ENCODE peak calls at places on chromosomes 4 and X, in nine cellular contexts. One of them, this sample, is unnamed. For H3K4me1 and H3K27me3, the result is how much of the 10 kb centered on the place peaks cover.

GRCh38 chrX:147476008-147476407 is 435.7 kb upstream of the FMR1 start:
- DNase-seq in hepatocyte: peak
- DNase-seq in SJSA1: no peak
- DNase-seq in breast epithelium: no peak
- DNase-seq in neuronal stem cell: no peak
- DNase-seq in tibial artery: no peak
- DNase-seq in H9: no peak
- DNase-seq in spleen: no peak
- DNase-seq in ascending aorta: no peak
- DNase-seq in this sample: no peak

GRCh38 chr4:32268949-32269348 is 1548.8 kb downstream of the PCDH7 start:
- DNase-seq in hepatocyte: no peak
- DNase-seq in SJSA1: no peak
- DNase-seq in breast epithelium: no peak
- DNase-seq in neuronal stem cell: no peak
- DNase-seq in tibial artery: no peak
- DNase-seq in H9: no peak
- DNase-seq in spleen: no peak
- DNase-seq in ascending aorta: no peak
- DNase-seq in this sample: no peak

GRCh38 chrX:147901476-147902126 is 10.1 kb upstream of the FMR1 start:
- DNase-seq in hepatocyte: no peak
- DNase-seq in SJSA1: no peak
- DNase-seq in breast epithelium: no peak
- DNase-seq in neuronal stem cell: no peak
- DNase-seq in tibial artery: no peak
- DNase-seq in H9: no peak
- DNase-seq in spleen: no peak
- DNase-seq in ascending aorta: no peak
- DNase-seq in this sample: no peak

GRCh38 chrX:74119016-74119910 is 184.7 kb upstream of the ZCCHC13 start:
- DNase-seq in hepatocyte: no peak
- DNase-seq in SJSA1: peak
- DNase-seq in breast epithelium: no peak
- DNase-seq in neuronal stem cell: no peak
- DNase-seq in tibial artery: no peak
- DNase-seq in H9: no peak
- DNase-seq in spleen: no peak
- DNase-seq in ascending aorta: no peak
- DNase-seq in this sample: no peak

GRCh38 chr4:95556460-95556859 is 7.7 kb upstream of the UNC5C start:
- DNase-seq in hepatocyte: no peak
- DNase-seq in SJSA1: no peak
- DNase-seq in breast epithelium: no peak
- DNase-seq in neuronal stem cell: no peak
- DNase-seq in tibial artery: no peak
- DNase-seq in H9: no peak
- DNase-seq in spleen: no peak
- DNase-seq in ascending aorta: no peak
- DNase-seq in this sample: no peak

GRCh38 chr4:72468904-72469502 is 100.0 kb downstream of the ADAMTS3 start:
- DNase-seq in hepatocyte: peak
- DNase-seq in SJSA1: no peak
- DNase-seq in breast epithelium: no peak
- DNase-seq in neuronal stem cell: no peak
- DNase-seq in tibial artery: no peak
- DNase-seq in H9: no peak
- DNase-seq in spleen: no peak
- DNase-seq in ascending aorta: no peak
- DNase-seq in this sample: no peak

GRCh38 chrX:118974908-118975671 is 672 bp downstream of the LONRF3 start:
- DNase-seq in hepatocyte: peak
- DNase-seq in SJSA1: peak
- DNase-seq in breast epithelium: no peak
- DNase-seq in neuronal stem cell: no peak
- DNase-seq in tibial artery: peak
- DNase-seq in H9: peak
- DNase-seq in spleen: peak
- DNase-seq in ascending aorta: peak
- DNase-seq in this sample: peak

GRCh38 chr4:122842984-122843531 is 16.4 kb downstream of the FGF2 start:
- DNase-seq in hepatocyte: no peak
- DNase-seq in SJSA1: no peak
- DNase-seq in breast epithelium: peak
- DNase-seq in neuronal stem cell: no peak
- DNase-seq in tibial artery: no peak
- DNase-seq in H9: no peak
- DNase-seq in spleen: no peak
- DNase-seq in ascending aorta: peak
- DNase-seq in this sample: peak

GRCh38 chrX:148322906-148323305 is 177.5 kb upstream of the AFF2 start:
- DNase-seq in hepatocyte: no peak
- DNase-seq in SJSA1: no peak
- DNase-seq in breast epithelium: no peak
- DNase-seq in neuronal stem cell: no peak
- DNase-seq in tibial artery: no peak
- DNase-seq in H9: no peak
- DNase-seq in spleen: no peak
- DNase-seq in ascending aorta: no peak
- DNase-seq in this sample: no peak

GRCh38 chrX:71669492-71669891 is 2.1 kb downstream of the LOC101059915 start:
- DNase-seq in hepatocyte: no peak
- DNase-seq in SJSA1: no peak
- DNase-seq in breast epithelium: no peak
- DNase-seq in neuronal stem cell: no peak
- DNase-seq in tibial artery: no peak
- DNase-seq in H9: no peak
- DNase-seq in spleen: peak
- DNase-seq in ascending aorta: no peak
- DNase-seq in this sample: no peak

GRCh38 chr4:99166544-99166943 is 22.4 kb upstream of the ADH4 start:
- DNase-seq in hepatocyte: no peak
- DNase-seq in SJSA1: no peak
- DNase-seq in breast epithelium: no peak
- DNase-seq in neuronal stem cell: no peak
- DNase-seq in tibial artery: no peak
- DNase-seq in H9: no peak
- DNase-seq in spleen: no peak
- DNase-seq in ascending aorta: no peak
- DNase-seq in this sample: no peak

GRCh38 chrX:118211891-118212816 is 95.5 kb upstream of the KLHL13 start:
- DNase-seq in hepatocyte: no peak
- DNase-seq in SJSA1: no peak
- DNase-seq in breast epithelium: no peak
- DNase-seq in neuronal stem cell: no peak
- DNase-seq in tibial artery: no peak
- DNase-seq in H9: no peak
- DNase-seq in spleen: no peak
- DNase-seq in ascending aorta: no peak
- DNase-seq in this sample: no peak

GRCh38 chr4:14596904-14597303 is 405.4 kb upstream of the CPEB2 start:
- DNase-seq in hepatocyte: no peak
- DNase-seq in SJSA1: no peak
- DNase-seq in breast epithelium: no peak
- DNase-seq in neuronal stem cell: no peak
- DNase-seq in tibial artery: no peak
- DNase-seq in H9: peak
- DNase-seq in spleen: no peak
- DNase-seq in ascending aorta: no peak
- DNase-seq in this sample: no peak

GRCh38 chr4:104490770-104491395 is 3.8 kb downstream of the CXXC4 start:
- DNase-seq in hepatocyte: peak
- DNase-seq in SJSA1: peak
- DNase-seq in breast epithelium: peak
- DNase-seq in neuronal stem cell: peak
- DNase-seq in tibial artery: peak
- DNase-seq in H9: peak
- DNase-seq in spleen: peak
- DNase-seq in ascending aorta: peak
- DNase-seq in this sample: peak

DNA sequence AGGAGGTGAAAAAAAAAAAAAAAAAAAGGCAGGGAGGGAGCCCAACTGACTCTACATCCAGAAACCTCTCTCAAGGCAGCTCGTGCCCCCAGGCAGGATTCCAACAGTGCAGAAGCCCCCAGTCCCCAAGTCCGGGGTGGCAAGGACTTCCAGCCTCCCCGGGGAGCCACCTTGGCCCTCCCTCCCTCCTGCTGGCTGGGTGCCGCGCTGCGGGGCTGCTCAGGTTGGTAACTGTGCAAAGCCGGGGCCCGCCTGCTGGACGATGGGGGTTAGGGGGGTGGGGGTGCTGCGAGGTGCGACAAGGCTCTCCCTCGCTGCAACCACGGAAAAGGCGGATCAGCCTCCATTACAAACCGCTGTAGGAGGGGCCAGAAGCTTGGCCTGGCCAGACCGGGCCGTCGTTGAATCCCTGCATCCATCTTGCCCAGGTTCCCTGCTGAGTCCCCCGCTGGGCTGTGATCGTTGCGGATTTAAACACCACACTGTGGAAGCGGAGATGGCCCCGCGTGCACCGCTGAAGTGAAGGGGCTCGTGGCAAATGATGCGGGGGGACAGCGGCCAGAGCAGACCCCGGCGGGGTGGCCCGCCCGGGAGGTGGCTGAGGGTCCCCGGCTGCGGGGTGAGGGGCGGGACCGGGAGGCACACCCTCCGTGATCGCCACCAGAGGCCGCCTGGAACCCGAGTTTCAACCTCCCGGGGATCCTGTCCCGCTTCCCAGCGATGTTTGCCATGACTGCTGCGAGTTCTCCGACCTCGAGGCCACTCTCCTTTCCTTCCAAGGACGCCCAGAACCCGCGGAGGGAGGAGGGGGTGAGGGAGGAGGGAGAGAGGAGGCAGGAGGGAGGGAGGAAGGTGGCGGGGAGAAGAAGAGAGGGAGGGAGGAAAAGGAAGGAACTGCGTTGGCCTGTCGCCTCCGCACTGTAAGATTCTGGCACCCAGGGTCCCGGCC is 58.0 kb upstream of the DDX3X start:
- DNase-seq in hepatocyte: peak
- DNase-seq in SJSA1: peak
- DNase-seq in breast epithelium: peak
- DNase-seq in neuronal stem cell: peak
- DNase-seq in tibial artery: peak
- DNase-seq in H9: peak
- DNase-seq in spleen: peak
- DNase-seq in ascending aorta: peak
- DNase-seq in this sample: peak
- H3K27ac ChIP-seq in hepatocyte: peak
- H3K27ac ChIP-seq in SJSA1: no peak
- H3K27ac ChIP-seq in breast epithelium: peak
- H3K27ac ChIP-seq in neuronal stem cell: no peak
- H3K27ac ChIP-seq in tibial artery: peak
- H3K27ac ChIP-seq in H9: no peak
- H3K27ac ChIP-seq in spleen: peak
- H3K27ac ChIP-seq in ascending aorta: peak
- H3K27ac ChIP-seq in this sample: peak

GRCh38 chr4:6769984-6770420 is 12.5 kb upstream of the KIAA0232 start:
- DNase-seq in hepatocyte: no peak
- DNase-seq in SJSA1: no peak
- DNase-seq in breast epithelium: no peak
- DNase-seq in neuronal stem cell: no peak
- DNase-seq in tibial artery: no peak
- DNase-seq in H9: no peak
- DNase-seq in spleen: no peak
- DNase-seq in ascending aorta: no peak
- DNase-seq in this sample: no peak

GRCh38 chr4:6767341-6767724 is 15.2 kb upstream of the KIAA0232 start:
- DNase-seq in hepatocyte: no peak
- DNase-seq in SJSA1: no peak
- DNase-seq in breast epithelium: no peak
- DNase-seq in neuronal stem cell: no peak
- DNase-seq in tibial artery: no peak
- DNase-seq in H9: no peak
- DNase-seq in spleen: no peak
- DNase-seq in ascending aorta: no peak
- DNase-seq in this sample: no peak

GRCh38 chr4:6768539-6768905 is 14.0 kb upstream of the KIAA0232 start:
- DNase-seq in hepatocyte: no peak
- DNase-seq in SJSA1: no peak
- DNase-seq in breast epithelium: no peak
- DNase-seq in neuronal stem cell: no peak
- DNase-seq in tibial artery: peak
- DNase-seq in H9: no peak
- DNase-seq in spleen: no peak
- DNase-seq in ascending aorta: peak
- DNase-seq in this sample: no peak

GRCh38 chr4:6769138-6769983 is 13.2 kb upstream of the KIAA0232 start:
- DNase-seq in hepatocyte: no peak
- DNase-seq in SJSA1: no peak
- DNase-seq in breast epithelium: no peak
- DNase-seq in neuronal stem cell: no peak
- DNase-seq in tibial artery: no peak
- DNase-seq in H9: no peak
- DNase-seq in spleen: no peak
- DNase-seq in ascending aorta: no peak
- DNase-seq in this sample: no peak

GRCh38 chr4:6767725-6768538 is 14.6 kb upstream of the KIAA0232 start:
- DNase-seq in hepatocyte: peak
- DNase-seq in SJSA1: no peak
- DNase-seq in breast epithelium: no peak
- DNase-seq in neuronal stem cell: no peak
- DNase-seq in tibial artery: no peak
- DNase-seq in H9: no peak
- DNase-seq in spleen: no peak
- DNase-seq in ascending aorta: no peak
- DNase-seq in this sample: no peak
- H3K4me1 ChIP-seq in hepatocyte: under half
- H3K4me1 ChIP-seq in SJSA1: under half
- H3K4me1 ChIP-seq in breast epithelium: under half
- H3K4me1 ChIP-seq in neuronal stem cell: under half
- H3K4me1 ChIP-seq in tibial artery: half or more
- H3K4me1 ChIP-seq in H9: under half
- H3K4me1 ChIP-seq in spleen: under half
- H3K4me1 ChIP-seq in ascending aorta: under half
- H3K4me1 ChIP-seq in this sample: under half

GRCh38 chrX:31383991-31384390 is 312.1 kb upstream of the FTHL17 start:
- DNase-seq in hepatocyte: no peak
- DNase-seq in SJSA1: no peak
- DNase-seq in breast epithelium: no peak
- DNase-seq in neuronal stem cell: no peak
- DNase-seq in tibial artery: no peak
- DNase-seq in H9: no peak
- DNase-seq in spleen: no peak
- DNase-seq in ascending aorta: no peak
- DNase-seq in this sample: no peak
- H3K27me3 ChIP-seq in hepatocyte: under half
- H3K27me3 ChIP-seq in SJSA1: under half
- H3K27me3 ChIP-seq in breast epithelium: under half
- H3K27me3 ChIP-seq in neuronal stem cell: under half
- H3K27me3 ChIP-seq in tibial artery: under half
- H3K27me3 ChIP-seq in H9: under half
- H3K27me3 ChIP-seq in spleen: under half
- H3K27me3 ChIP-seq in ascending aorta: under half
- H3K27me3 ChIP-seq in this sample: under half

DNA sequence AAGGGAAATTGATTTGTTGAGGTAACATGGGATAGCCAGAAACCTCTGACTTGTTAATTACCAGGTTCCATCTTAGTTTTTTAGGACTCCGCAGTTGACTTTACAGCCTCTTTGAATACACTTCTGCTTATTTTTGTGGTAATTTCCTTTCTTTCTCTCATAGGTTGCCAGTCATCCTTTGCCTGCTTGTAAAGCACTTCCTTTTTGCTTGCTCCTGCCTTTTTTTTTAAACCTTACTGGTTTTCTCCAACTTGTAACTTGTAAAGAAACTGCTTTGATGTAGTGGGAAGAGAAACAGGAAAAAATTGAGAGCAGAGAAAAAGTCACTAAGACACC is 2.6 kb downstream of the PGK1 start:
- DNase-seq in hepatocyte: no peak
- DNase-seq in SJSA1: no peak
- DNase-seq in breast epithelium: no peak
- DNase-seq in neuronal stem cell: no peak
- DNase-seq in tibial artery: no peak
- DNase-seq in H9: no peak
- DNase-seq in spleen: no peak
- DNase-seq in ascending aorta: no peak
- DNase-seq in this sample: no peak
- H3K27ac ChIP-seq in hepatocyte: no peak
- H3K27ac ChIP-seq in SJSA1: no peak
- H3K27ac ChIP-seq in breast epithelium: no peak
- H3K27ac ChIP-seq in neuronal stem cell: no peak
- H3K27ac ChIP-seq in tibial artery: peak
- H3K27ac ChIP-seq in H9: no peak
- H3K27ac ChIP-seq in spleen: peak
- H3K27ac ChIP-seq in ascending aorta: no peak
- H3K27ac ChIP-seq in this sample: peak